ENCODE peak calls at places on chromosomes 11 and 22, in six cellular contexts. One of them, this sample, is unnamed.

GRCh38 chr11:69801513-69802335 is 17.5 kb downstream of the FGF3 start:
- DNase-seq in BJ: no peak
- DNase-seq in fibroblast of lung: peak
- DNase-seq in neural crest cell: peak
- DNase-seq in HFF-Myc: no peak
- DNase-seq in adrenal gland: peak
- DNase-seq in this sample: no peak

GRCh38 chr11:69841859-69842698 is 22.9 kb upstream of the FGF3 start:
- DNase-seq in adrenal gland: no peak
- DNase-seq in HFF-Myc: no peak
- DNase-seq in fibroblast of lung: no peak
- DNase-seq in neural crest cell: no peak
- DNase-seq in BJ: no peak
- DNase-seq in this sample: no peak

GRCh38 chr11:44797886-44798683 is 71.3 kb downstream of the TSPAN18 start:
- DNase-seq in adrenal gland: no peak
- DNase-seq in fibroblast of lung: peak
- DNase-seq in neural crest cell: peak
- DNase-seq in BJ: no peak
- DNase-seq in HFF-Myc: no peak
- DNase-seq in this sample: peak

GRCh38 chr22:18994780-18995711 is 59.0 kb upstream of the PRODH start:
- DNase-seq in HFF-Myc: no peak
- DNase-seq in neural crest cell: no peak
- DNase-seq in fibroblast of lung: no peak
- DNase-seq in adrenal gland: no peak
- DNase-seq in BJ: no peak
- DNase-seq in this sample: no peak

GRCh38 chr11:68216171-68216938 is 3.3 kb upstream of the KMT5B start:
- DNase-seq in neural crest cell: no peak
- DNase-seq in fibroblast of lung: no peak
- DNase-seq in HFF-Myc: no peak
- DNase-seq in BJ: no peak
- DNase-seq in adrenal gland: no peak
- DNase-seq in this sample: no peak

GRCh38 chr11:68099474-68100405 is 21.4 kb downstream of the CHKA start:
- DNase-seq in BJ: no peak
- DNase-seq in neural crest cell: no peak
- DNase-seq in adrenal gland: peak
- DNase-seq in HFF-Myc: no peak
- DNase-seq in fibroblast of lung: peak
- DNase-seq in this sample: no peak

GRCh38 chr22:41562461-41562860 is 1.7 kb downstream of the CSDC2 start:
- DNase-seq in BJ: no peak
- DNase-seq in neural crest cell: no peak
- DNase-seq in adrenal gland: no peak
- DNase-seq in HFF-Myc: no peak
- DNase-seq in fibroblast of lung: no peak
- DNase-seq in this sample: no peak

GRCh38 chr11:16873289-16873688 is 134.8 kb downstream of the C11orf58 start:
- DNase-seq in HFF-Myc: no peak
- DNase-seq in neural crest cell: no peak
- DNase-seq in fibroblast of lung: no peak
- DNase-seq in adrenal gland: no peak
- DNase-seq in BJ: no peak
- DNase-seq in this sample: no peak

GRCh38 chr11:59891781-59892181 is 13.2 kb downstream of the OOSP3 start:
- DNase-seq in fibroblast of lung: no peak
- DNase-seq in HFF-Myc: no peak
- DNase-seq in neural crest cell: no peak
- DNase-seq in adrenal gland: no peak
- DNase-seq in BJ: no peak
- DNase-seq in this sample: no peak

GRCh38 chr22:49427341-49427740 is 400.3 kb downstream of the BRD1 start:
- DNase-seq in neural crest cell: no peak
- DNase-seq in adrenal gland: no peak
- DNase-seq in BJ: no peak
- DNase-seq in HFF-Myc: no peak
- DNase-seq in fibroblast of lung: no peak
- DNase-seq in this sample: no peak

GRCh38 chr22:25930710-25931353 is 188.8 kb downstream of the MYO18B start:
- DNase-seq in neural crest cell: no peak
- DNase-seq in BJ: no peak
- DNase-seq in fibroblast of lung: no peak
- DNase-seq in HFF-Myc: no peak
- DNase-seq in adrenal gland: no peak
- DNase-seq in this sample: no peak

GRCh38 chr11:33881651-33882279 is 10.1 kb downstream of the LMO2 start:
- DNase-seq in BJ: no peak
- DNase-seq in neural crest cell: no peak
- DNase-seq in adrenal gland: no peak
- DNase-seq in fibroblast of lung: no peak
- DNase-seq in HFF-Myc: no peak
- DNase-seq in this sample: no peak

GRCh38 chr22:24315367-24315781 is 44.7 kb downstream of the SPECC1L start:
- DNase-seq in fibroblast of lung: peak
- DNase-seq in HFF-Myc: peak
- DNase-seq in BJ: no peak
- DNase-seq in adrenal gland: no peak
- DNase-seq in neural crest cell: no peak
- DNase-seq in this sample: no peak

GRCh38 chr11:7672960-7673723 is at the start of gene CYB5R2:
- DNase-seq in fibroblast of lung: peak
- DNase-seq in HFF-Myc: no peak
- DNase-seq in neural crest cell: peak
- DNase-seq in adrenal gland: peak
- DNase-seq in BJ: no peak
- DNase-seq in this sample: peak

GRCh38 chr22:30334601-30335000 is 7.9 kb upstream of the TBC1D10A start:
- DNase-seq in adrenal gland: no peak
- DNase-seq in neural crest cell: no peak
- DNase-seq in HFF-Myc: no peak
- DNase-seq in fibroblast of lung: no peak
- DNase-seq in BJ: no peak
- DNase-seq in this sample: no peak

GRCh38 chr11:73982595-73982989 is at the start of gene UCP2:
- DNase-seq in BJ: no peak
- DNase-seq in HFF-Myc: no peak
- DNase-seq in fibroblast of lung: peak
- DNase-seq in adrenal gland: peak
- DNase-seq in neural crest cell: peak
- DNase-seq in this sample: no peak

GRCh38 chr11:82703796-82704195 is 29.9 kb downstream of the FAM181B start:
- DNase-seq in neural crest cell: no peak
- DNase-seq in adrenal gland: no peak
- DNase-seq in BJ: no peak
- DNase-seq in fibroblast of lung: no peak
- DNase-seq in HFF-Myc: no peak
- DNase-seq in this sample: no peak

GRCh38 chr22:45163074-45163416 is 680 bp upstream of the NUP50 start:
- DNase-seq in neural crest cell: no peak
- DNase-seq in adrenal gland: peak
- DNase-seq in HFF-Myc: no peak
- DNase-seq in BJ: no peak
- DNase-seq in fibroblast of lung: peak
- DNase-seq in this sample: peak

GRCh38 chr11:32334822-32335221 is 100.5 kb downstream of the WT1 start:
- DNase-seq in neural crest cell: no peak
- DNase-seq in HFF-Myc: no peak
- DNase-seq in adrenal gland: no peak
- DNase-seq in fibroblast of lung: no peak
- DNase-seq in BJ: no peak
- DNase-seq in this sample: no peak
- TF ChIP-seq CTCF in neural crest cell: peak
- TF ChIP-seq CTCF in HFF-Myc: peak
- TF ChIP-seq CTCF in adrenal gland: no peak
- TF ChIP-seq CTCF in fibroblast of lung: no peak
- TF ChIP-seq CTCF in BJ: peak
- TF ChIP-seq CTCF in this sample: peak

GRCh38 chr11:128467610-128468041 is 119.7 kb downstream of the ETS1 start:
- DNase-seq in BJ: peak
- DNase-seq in adrenal gland: no peak
- DNase-seq in fibroblast of lung: peak
- DNase-seq in HFF-Myc: peak
- DNase-seq in neural crest cell: peak
- DNase-seq in this sample: peak
- TF ChIP-seq CTCF in BJ: peak
- TF ChIP-seq CTCF in adrenal gland: no peak
- TF ChIP-seq CTCF in fibroblast of lung: peak
- TF ChIP-seq CTCF in HFF-Myc: peak
- TF ChIP-seq CTCF in neural crest cell: no peak
- TF ChIP-seq CTCF in this sample: peak

DNA sequence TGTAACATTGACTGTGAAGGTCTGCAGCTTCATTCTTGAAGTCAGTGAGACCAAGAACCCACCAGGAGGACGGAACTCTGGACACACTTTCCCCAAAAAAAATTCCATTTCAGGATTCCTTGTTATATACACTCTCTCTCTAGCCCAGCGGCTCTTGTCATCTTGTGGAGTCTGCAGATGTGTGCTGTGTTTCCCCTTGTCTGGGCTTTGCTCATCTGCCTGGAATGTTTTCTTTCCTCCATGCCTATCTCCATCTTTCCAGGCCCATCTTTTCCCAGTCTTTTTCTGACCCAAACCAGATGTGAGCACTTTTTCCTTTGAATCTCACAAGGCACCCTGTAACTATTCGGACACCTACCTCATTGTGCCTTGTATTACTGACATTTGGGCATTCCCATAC is 5.1 kb upstream of the DRG1 start:
- DNase-seq in adrenal gland: no peak
- DNase-seq in HFF-Myc: no peak
- DNase-seq in fibroblast of lung: no peak
- DNase-seq in BJ: no peak
- DNase-seq in neural crest cell: no peak
- DNase-seq in this sample: peak
- TF ChIP-seq CTCF in adrenal gland: no peak
- TF ChIP-seq CTCF in HFF-Myc: no peak
- TF ChIP-seq CTCF in fibroblast of lung: no peak
- TF ChIP-seq CTCF in BJ: no peak
- TF ChIP-seq CTCF in neural crest cell: no peak
- TF ChIP-seq CTCF in this sample: no peak

GRCh38 chr11:120305286-120305685 is 19.8 kb upstream of the TLCD5 start:
- DNase-seq in BJ: no peak
- DNase-seq in fibroblast of lung: no peak
- DNase-seq in HFF-Myc: no peak
- DNase-seq in neural crest cell: no peak
- DNase-seq in adrenal gland: no peak
- DNase-seq in this sample: no peak

GRCh38 chr11:120308081-120308480 is 17.0 kb upstream of the TLCD5 start:
- DNase-seq in adrenal gland: no peak
- DNase-seq in HFF-Myc: no peak
- DNase-seq in fibroblast of lung: no peak
- DNase-seq in neural crest cell: no peak
- DNase-seq in BJ: no peak
- DNase-seq in this sample: no peak

GRCh38 chr11:120304526-120304925 is 20.6 kb upstream of the TLCD5 start:
- DNase-seq in HFF-Myc: no peak
- DNase-seq in neural crest cell: no peak
- DNase-seq in BJ: no peak
- DNase-seq in fibroblast of lung: no peak
- DNase-seq in adrenal gland: no peak
- DNase-seq in this sample: no peak

GRCh38 chr11:120307476-120307875 is 17.6 kb upstream of the TLCD5 start:
- DNase-seq in fibroblast of lung: no peak
- DNase-seq in neural crest cell: no peak
- DNase-seq in BJ: no peak
- DNase-seq in adrenal gland: no peak
- DNase-seq in HFF-Myc: no peak
- DNase-seq in this sample: no peak

DNA sequence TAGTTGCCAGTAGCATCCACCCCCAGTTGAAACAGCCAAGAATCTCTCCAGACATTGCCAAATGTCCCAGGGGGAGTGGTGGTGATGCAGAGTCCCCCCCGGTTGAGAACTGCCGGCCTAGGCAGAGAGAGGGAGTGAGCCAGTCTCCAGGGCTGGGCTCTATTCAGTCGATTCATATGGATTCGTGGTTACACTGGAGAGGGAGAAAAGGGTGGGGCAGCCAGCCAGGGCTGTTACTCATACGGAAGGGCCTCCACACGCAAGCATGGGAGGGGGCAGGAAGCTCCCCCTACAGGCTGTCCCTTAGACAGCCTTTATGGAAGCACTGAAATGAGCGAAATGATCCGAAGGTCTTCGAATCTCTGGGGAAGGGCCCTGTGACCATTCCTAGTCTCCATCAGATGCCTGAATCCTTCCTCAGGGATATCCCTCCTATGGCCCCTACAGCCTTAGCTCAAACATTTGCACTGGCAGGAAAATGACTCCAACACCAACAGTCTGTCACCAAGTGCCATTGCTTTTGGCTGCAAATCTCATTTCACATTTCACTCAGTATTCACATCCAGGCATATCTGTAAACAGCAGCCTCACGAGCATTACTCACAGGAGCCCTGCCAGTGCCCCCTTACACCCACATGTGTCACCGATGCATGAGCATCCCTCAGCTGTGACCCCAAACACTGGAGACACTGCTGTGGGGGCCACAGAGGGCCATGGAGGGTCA is 18.4 kb upstream of the TLCD5 start:
- DNase-seq in adrenal gland: peak
- DNase-seq in neural crest cell: no peak
- DNase-seq in BJ: peak
- DNase-seq in fibroblast of lung: peak
- DNase-seq in HFF-Myc: peak
- DNase-seq in this sample: peak
- TF ChIP-seq CTCF in adrenal gland: no peak
- TF ChIP-seq CTCF in neural crest cell: peak
- TF ChIP-seq CTCF in BJ: peak
- TF ChIP-seq CTCF in fibroblast of lung: peak
- TF ChIP-seq CTCF in HFF-Myc: peak
- TF ChIP-seq CTCF in this sample: peak

GRCh38 chr22:17266261-17266971 is 47.2 kb upstream of the ADA2 start:
- DNase-seq in BJ: no peak
- DNase-seq in adrenal gland: no peak
- DNase-seq in neural crest cell: peak
- DNase-seq in HFF-Myc: no peak
- DNase-seq in fibroblast of lung: no peak
- DNase-seq in this sample: no peak
- TF ChIP-seq CTCF in BJ: no peak
- TF ChIP-seq CTCF in adrenal gland: no peak
- TF ChIP-seq CTCF in neural crest cell: no peak
- TF ChIP-seq CTCF in HFF-Myc: no peak
- TF ChIP-seq CTCF in fibroblast of lung: no peak
- TF ChIP-seq CTCF in this sample: no peak

DNA sequence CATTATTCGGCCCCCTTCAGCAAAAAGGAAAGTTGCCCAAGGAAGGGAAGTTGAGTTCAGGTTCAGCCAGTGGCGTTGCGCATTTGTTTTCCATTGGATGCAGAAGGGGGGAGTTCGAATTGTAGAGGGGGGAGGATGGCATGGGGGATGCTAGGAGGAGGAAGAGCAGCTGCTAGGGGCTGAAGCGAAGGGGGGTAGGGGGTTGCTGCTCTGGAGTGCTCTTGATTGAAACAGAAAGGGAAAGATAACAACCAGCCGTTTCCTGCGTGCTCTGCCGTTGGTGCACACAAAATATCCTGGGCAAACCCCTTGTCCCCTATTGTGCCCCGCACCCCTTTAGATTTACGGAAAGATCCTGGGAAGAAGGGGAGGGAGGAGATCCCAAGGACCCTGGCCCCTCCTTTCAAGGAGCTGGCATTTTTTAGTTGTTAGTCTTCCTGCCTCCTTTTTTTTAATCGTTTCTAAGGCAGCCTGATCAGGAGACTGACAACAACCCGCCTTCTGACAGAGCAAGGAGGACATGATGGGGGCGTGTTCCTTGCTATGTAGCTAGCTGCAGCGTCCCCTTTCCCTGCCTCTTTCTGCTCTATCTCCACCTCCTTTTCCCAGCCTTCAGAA is 2.1 kb downstream of the KMT2A start:
- DNase-seq in HFF-Myc: no peak
- DNase-seq in BJ: peak
- DNase-seq in adrenal gland: peak
- DNase-seq in neural crest cell: peak
- DNase-seq in fibroblast of lung: peak
- DNase-seq in this sample: peak
- TF ChIP-seq CTCF in HFF-Myc: no peak
- TF ChIP-seq CTCF in BJ: no peak
- TF ChIP-seq CTCF in adrenal gland: no peak
- TF ChIP-seq CTCF in neural crest cell: no peak
- TF ChIP-seq CTCF in fibroblast of lung: no peak
- TF ChIP-seq CTCF in this sample: no peak

This sample was measured in AG10803.